ENCODE peak calls at places on chromosomes 6 and 20, in seven cellular contexts. I, W, H, U, S, K and C are unnamed samples.

GRCh38 chr6:161152904-161153662 is 120.8 kb downstream of the AGPAT4 start:
- DNase-seq in I (no peak), W (no peak), H (no peak), U (no peak), S (no peak), K (no peak), C (no peak)

GRCh38 chr6:135144678-135145508 is 36.2 kb upstream of the MYB start:
- DNase-seq in I (peak), W (no peak), H (no peak), U (peak), S (no peak), K (no peak), C (no peak)

GRCh38 chr20:836188-836587 is 2.7 kb downstream of the FAM110A start:
- DNase-seq in I (no peak), W (no peak), H (no peak), U (no peak), S (no peak), K (no peak), C (no peak)

GRCh38 chr6:159984268-159984786 is 15.4 kb downstream of the IGF2R start:
- DNase-seq in I (peak), W (no peak), H (no peak), U (peak), S (no peak), K (no peak), C (no peak)

GRCh38 chr20:53643031-53643832 is 49.6 kb upstream of the ZNF217 start:
- DNase-seq in I (peak), W (no peak), H (no peak), U (peak), S (no peak), K (no peak), C (no peak)

GRCh38 chr6:158861686-158862381 is 42.7 kb upstream of the EZR start:
- DNase-seq in I (peak), W (no peak), H (no peak), U (peak), S (no peak), K (no peak), C (no peak)

GRCh38 chr20:21183722-21184121 is 57.8 kb downstream of the KIZ start:
- DNase-seq in I (peak), W (no peak), H (no peak), U (no peak), S (no peak), K (no peak), C (no peak)

GRCh38 chr6:126753616-126754015 is 364.9 kb upstream of the RSPO3 start:
- DNase-seq in I (no peak), W (no peak), H (no peak), U (no peak), S (no peak), K (no peak), C (no peak)

GRCh38 chr6:105593805-105594231 is 190.9 kb upstream of the PREP start:
- DNase-seq in I (peak), W (no peak), H (no peak), U (no peak), S (no peak), K (no peak), C (no peak)

GRCh38 chr6:145036848-145037567 is 698.3 kb downstream of the EPM2A start:
- DNase-seq in I (peak), W (no peak), H (no peak), U (peak), S (no peak), K (no peak), C (no peak)

GRCh38 chr20:38209736-38210405 is 44.8 kb upstream of the TGM2 start:
- DNase-seq in I (no peak), W (no peak), H (no peak), U (no peak), S (no peak), K (peak), C (no peak)

GRCh38 chr20:45937765-45938164 is 3.3 kb downstream of the PCIF1 start:
- DNase-seq in I (peak), W (no peak), H (no peak), U (no peak), S (no peak), K (no peak), C (no peak)

GRCh38 chr6:112690497-112691202 is 343.5 kb downstream of the RFPL4B start:
- DNase-seq in I (peak), W (no peak), H (no peak), U (no peak), S (no peak), K (no peak), C (no peak)

GRCh38 chr20:59836768-59837167 is 96.7 kb downstream of the SYCP2 start:
- DNase-seq in I (no peak), W (no peak), H (no peak), U (peak), S (no peak), K (no peak), C (no peak)

GRCh38 chr6:43575105-43575771 is 600 bp downstream of the XPO5 start:
- DNase-seq in I (peak), W (peak), H (no peak), U (peak), S (peak), K (peak), C (no peak)

GRCh38 chr6:52616271-52616670 is 39.4 kb upstream of the TRAM2 start:
- DNase-seq in I (no peak), W (no peak), H (no peak), U (no peak), S (no peak), K (no peak), C (no peak)

GRCh38 chr6:1029196-1029595 is 282.7 kb upstream of the FOXQ1 start:
- DNase-seq in I (no peak), W (no peak), H (peak), U (no peak), S (peak), K (no peak), C (no peak)

GRCh38 chr6:168182908-168183612 is 104.0 kb upstream of the FRMD1 start:
- DNase-seq in I (no peak), W (peak), H (no peak), U (no peak), S (no peak), K (peak), C (peak)

GRCh38 chr6:118862443-118862842 is 31.5 kb upstream of the ASF1A start:
- DNase-seq in I (no peak), W (no peak), H (no peak), U (no peak), S (no peak), K (no peak), C (no peak)

GRCh38 chr6:65927141-65927540 is 220.1 kb upstream of the EYS start:
- DNase-seq in I (no peak), W (no peak), H (no peak), U (no peak), S (no peak), K (no peak), C (no peak)

GRCh38 chr6:6723792-6724318 is 135.3 kb downstream of the LY86 start:
- DNase-seq in I (no peak), W (no peak), H (no peak), U (no peak), S (no peak), K (no peak), C (no peak)

GRCh38 chr6:24910331-24910849 is 25.4 kb downstream of the RIPOR2 start:
- DNase-seq in I (no peak), W (no peak), H (no peak), U (no peak), S (peak), K (no peak), C (no peak)
- TF ChIP-seq CTCF in I (no peak), W (no peak), H (no peak), U (no peak), S (no peak), K (no peak), C (peak)

GRCh38 chr6:12636336-12636735 is 80.2 kb upstream of the PHACTR1 start:
- DNase-seq in I (no peak), W (no peak), H (no peak), U (no peak), S (no peak), K (no peak), C (no peak)
- TF ChIP-seq CTCF in I (no peak), W (no peak), H (no peak), U (no peak), S (peak), K (peak), C (peak)

GRCh38 chr6:147156218-147156617 is 48.0 kb upstream of the STXBP5 start:
- DNase-seq in I (no peak), W (no peak), H (no peak), U (no peak), S (no peak), K (no peak), C (no peak)
- TF ChIP-seq CTCF in I (no peak), W (no peak), H (no peak), U (no peak), S (no peak), K (no peak), C (no peak)

DNA sequence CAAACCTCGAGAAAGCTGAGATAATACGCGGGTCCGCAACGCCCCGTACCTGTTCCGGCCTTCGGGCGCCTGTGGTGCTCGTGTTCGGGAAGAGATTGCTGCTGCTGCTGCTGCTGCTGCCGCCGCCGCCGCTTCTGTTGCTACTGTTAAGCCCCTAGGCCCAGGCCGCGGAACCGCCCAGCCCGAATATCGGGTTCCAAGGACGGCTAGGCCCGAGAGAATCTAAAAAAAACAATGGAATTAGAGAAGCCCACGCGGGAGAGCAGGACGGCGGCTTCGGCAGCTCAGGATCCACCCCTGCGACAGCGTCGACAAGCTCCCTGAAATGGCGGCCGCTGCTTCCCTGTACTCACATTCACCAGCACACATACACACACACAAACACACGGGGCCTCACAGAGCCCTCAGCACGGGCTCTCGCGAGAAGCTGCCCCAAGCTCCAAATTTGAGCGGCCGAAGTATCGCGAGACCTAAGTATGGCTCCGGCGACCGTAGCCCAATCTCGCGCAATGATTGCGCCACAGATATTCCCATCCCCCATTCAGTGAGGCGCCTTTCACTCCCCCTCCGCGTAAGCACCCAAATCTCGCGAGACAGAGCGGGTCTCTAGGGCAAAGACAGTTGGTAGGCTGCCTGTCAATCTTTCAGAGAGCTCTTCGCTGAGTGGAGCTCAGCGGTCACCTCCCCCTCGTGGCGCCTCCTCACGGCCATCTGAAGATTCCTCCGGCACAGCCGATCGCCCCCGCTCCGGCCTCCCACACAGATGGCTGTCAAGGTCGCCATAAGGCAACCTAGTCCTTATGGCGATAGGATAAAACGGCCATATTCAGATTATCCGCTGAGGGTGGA is at the start of gene RBM39:
- DNase-seq in I (peak), W (peak), H (peak), U (peak), S (peak), K (peak), C (peak)
- TF ChIP-seq CTCF in I (peak), W (no peak), H (peak), U (peak), S (peak), K (peak), C (peak)

GRCh38 chr6:114258376-114258775 is 84.4 kb downstream of the HS3ST5 start:
- DNase-seq in I (no peak), W (no peak), H (no peak), U (no peak), S (no peak), K (no peak), C (no peak)
- TF ChIP-seq CTCF in I (no peak), W (no peak), H (no peak), U (no peak), S (no peak), K (no peak), C (no peak)

DNA sequence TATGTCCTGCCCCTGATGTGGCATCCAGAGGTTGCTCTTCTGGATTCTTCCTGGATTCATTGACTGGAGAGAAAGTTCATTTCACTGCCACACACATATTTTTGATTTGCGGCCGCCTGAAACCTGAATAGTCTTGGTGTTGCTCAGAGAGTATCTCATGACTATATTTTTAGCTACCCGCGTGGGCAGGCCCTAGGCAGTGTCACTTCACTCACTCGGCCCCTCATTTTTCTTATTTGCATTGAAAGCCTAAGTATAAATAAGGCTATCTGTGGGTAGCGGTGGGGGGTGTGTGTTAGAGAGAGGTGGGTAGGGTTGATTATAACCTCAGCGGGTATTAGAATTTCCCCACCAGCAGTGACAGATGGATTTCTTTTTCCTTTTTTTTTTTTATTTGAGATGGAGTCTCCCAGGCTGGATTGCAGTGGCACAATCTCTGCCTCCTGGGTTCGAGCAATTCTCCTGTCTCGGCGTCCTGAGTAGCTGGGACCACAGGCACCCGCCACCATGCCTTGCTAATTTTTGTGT is 113.5 kb downstream of the JARID2 start:
- DNase-seq in I (peak), W (no peak), H (no peak), U (no peak), S (no peak), K (no peak), C (no peak)
- TF ChIP-seq CTCF in I (no peak), W (no peak), H (no peak), U (no peak), S (no peak), K (no peak), C (no peak)

GRCh38 chr6:36856277-36856676 is 17.0 kb upstream of the CPNE5 start:
- DNase-seq in I (no peak), W (no peak), H (no peak), U (no peak), S (no peak), K (no peak), C (no peak)
- TF ChIP-seq CTCF in I (no peak), W (no peak), H (no peak), U (no peak), S (no peak), K (no peak), C (no peak)

GRCh38 chr6:40183902-40184301 is 249.6 kb upstream of the MOCS1 start:
- DNase-seq in I (no peak), W (no peak), H (no peak), U (no peak), S (no peak), K (no peak), C (peak)
- TF ChIP-seq CTCF in I (no peak), W (no peak), H (no peak), U (no peak), S (no peak), K (no peak), C (no peak)

GRCh38 chr20:32623667-32624157 is 38.6 kb upstream of the NOL4L start:
- DNase-seq in I (no peak), W (no peak), H (no peak), U (no peak), S (no peak), K (no peak), C (no peak)
- TF ChIP-seq CTCF in I (no peak), W (no peak), H (no peak), U (no peak), S (peak), K (no peak), C (no peak)